ENCODE peak calls at places on chromosomes 5 and 9, in eight cellular contexts. I, X, C, K, T, E, L and B are unnamed samples.

GRCh38 chr5:138439537-138440225 is 824 bp downstream of the REEP2 start:
- DNase-seq in I (no peak), X (peak), C (peak), K (no peak), T (no peak), E (no peak), L (no peak), B (no peak)

GRCh38 chr5:76388791-76389512 is 14.1 kb upstream of the IQGAP2 start:
- DNase-seq in I (no peak), X (no peak), C (no peak), K (no peak), T (no peak), E (no peak), L (no peak), B (no peak)

GRCh38 chr5:154159343-154159742 is 31.2 kb upstream of the GALNT10 start:
- DNase-seq in I (no peak), X (no peak), C (peak), K (no peak), T (no peak), E (no peak), L (peak), B (no peak)

GRCh38 chr5:74286734-74287705 is 353.5 kb downstream of the ENC1 start:
- DNase-seq in I (no peak), X (no peak), C (no peak), K (no peak), T (no peak), E (no peak), L (no peak), B (no peak)

GRCh38 chr9:32427111-32427873 is 42.8 kb downstream of the ACO1 start:
- DNase-seq in I (no peak), X (no peak), C (peak), K (no peak), T (no peak), E (no peak), L (no peak), B (no peak)

GRCh38 chr5:173354645-173355044 is 26.4 kb upstream of the STC2 start:
- DNase-seq in I (no peak), X (no peak), C (no peak), K (no peak), T (no peak), E (no peak), L (no peak), B (no peak)

GRCh38 chr9:120845255-120845654 is 2.5 kb upstream of the PSMD5 start:
- DNase-seq in I (no peak), X (no peak), C (peak), K (no peak), T (no peak), E (no peak), L (no peak), B (no peak)

GRCh38 chr9:75803130-75803529 is 87.3 kb upstream of the PCSK5 start:
- DNase-seq in I (no peak), X (no peak), C (no peak), K (no peak), T (no peak), E (no peak), L (peak), B (no peak)

GRCh38 chr9:112355305-112355953 is 22.0 kb upstream of the PTBP3 start:
- DNase-seq in I (no peak), X (peak), C (no peak), K (no peak), T (no peak), E (no peak), L (no peak), B (no peak)

GRCh38 chr9:95570646-95571045 is 53.9 kb upstream of the PTCH1 start:
- DNase-seq in I (no peak), X (no peak), C (no peak), K (no peak), T (no peak), E (no peak), L (no peak), B (no peak)

GRCh38 chr9:27276182-27277030 is 20.5 kb downstream of the EQTN start:
- DNase-seq in I (peak), X (no peak), C (peak), K (no peak), T (no peak), E (peak), L (peak), B (no peak)

GRCh38 chr5:175728885-175729828 is 71.3 kb downstream of the HRH2 start:
- DNase-seq in I (peak), X (no peak), C (no peak), K (peak), T (no peak), E (no peak), L (no peak), B (no peak)

GRCh38 chr5:145101246-145101645 is 733.9 kb downstream of the PRELID2 start:
- DNase-seq in I (no peak), X (no peak), C (no peak), K (no peak), T (no peak), E (no peak), L (no peak), B (no peak)

GRCh38 chr5:43664641-43665040 is 61.7 kb downstream of the NNT start:
- DNase-seq in I (no peak), X (no peak), C (peak), K (no peak), T (no peak), E (no peak), L (no peak), B (no peak)

GRCh38 chr5:54844905-54845566 is 140.4 kb downstream of the ESM1 start:
- DNase-seq in I (peak), X (no peak), C (peak), K (no peak), T (no peak), E (peak), L (peak), B (no peak)

GRCh38 chr9:35910613-35911488 is 1.6 kb downstream of the SPAAR start:
- DNase-seq in I (no peak), X (no peak), C (peak), K (peak), T (no peak), E (no peak), L (peak), B (peak)

GRCh38 chr5:171166766-171167165 is 142.3 kb upstream of the TLX3 start:
- DNase-seq in I (no peak), X (no peak), C (no peak), K (no peak), T (no peak), E (no peak), L (no peak), B (no peak)

GRCh38 chr9:33202018-33202417 is 34.9 kb upstream of the B4GALT1 start:
- DNase-seq in I (no peak), X (no peak), C (no peak), K (no peak), T (no peak), E (no peak), L (no peak), B (no peak)

GRCh38 chr5:138968601-138969000 is 93.5 kb upstream of the LRRTM2 start:
- DNase-seq in I (no peak), X (no peak), C (no peak), K (no peak), T (peak), E (no peak), L (no peak), B (no peak)

GRCh38 chr5:151023651-151024050 is 3.3 kb downstream of the GPX3 start:
- DNase-seq in I (no peak), X (peak), C (no peak), K (no peak), T (peak), E (no peak), L (peak), B (no peak)

GRCh38 chr9:98056403-98057094 is at the start of gene NANS:
- DNase-seq in I (peak), X (peak), C (peak), K (peak), T (peak), E (peak), L (peak), B (peak)

GRCh38 chr9:98772364-98773155 is 23.8 kb downstream of the ANKS6 start:
- DNase-seq in I (no peak), X (no peak), C (no peak), K (no peak), T (no peak), E (no peak), L (no peak), B (no peak)

GRCh38 chr9:133795049-133795448 is 56.9 kb upstream of the SARDH start:
- DNase-seq in I (no peak), X (no peak), C (no peak), K (no peak), T (no peak), E (no peak), L (no peak), B (no peak)

GRCh38 chr5:122076669-122077450 is 1.2 kb downstream of the LOX start:
- DNase-seq in I (peak), X (peak), C (peak), K (peak), T (peak), E (no peak), L (peak), B (no peak)

GRCh38 chr5:122081541-122081940 is 3.5 kb upstream of the LOX start:
- DNase-seq in I (no peak), X (no peak), C (no peak), K (no peak), T (no peak), E (no peak), L (no peak), B (no peak)

GRCh38 chr5:122077451-122078115 is 476 bp downstream of the LOX start:
- DNase-seq in I (peak), X (peak), C (no peak), K (peak), T (no peak), E (no peak), L (peak), B (no peak)

GRCh38 chr5:122076023-122076422 is 2.0 kb downstream of the LOX start:
- DNase-seq in I (no peak), X (no peak), C (no peak), K (no peak), T (no peak), E (no peak), L (peak), B (no peak)

GRCh38 chr5:122078116-122078865 is at the start of gene LOX:
- DNase-seq in I (peak), X (peak), C (peak), K (peak), T (peak), E (peak), L (peak), B (no peak)
- H3K27ac ChIP-seq in I (no peak), X (peak), C (peak), K (no peak), T (peak), E (peak), L (peak), B (no peak)

GRCh38 chr9:128771094-128771721 is 519 bp downstream of the ZER1 start:
- DNase-seq in I (no peak), X (no peak), C (peak), K (no peak), T (no peak), E (no peak), L (peak), B (no peak)

GRCh38 chr9:128768581-128768980 is 3.1 kb downstream of the ZER1 start:
- DNase-seq in I (no peak), X (no peak), C (no peak), K (no peak), T (no peak), E (no peak), L (no peak), B (no peak)

GRCh38 chr9:128773049-128773448 is 1.3 kb upstream of the ZER1 start:
- DNase-seq in I (no peak), X (no peak), C (no peak), K (no peak), T (no peak), E (no peak), L (no peak), B (no peak)

GRCh38 chr9:128771745-128772519 is at the start of gene ZER1:
- DNase-seq in I (peak), X (peak), C (peak), K (peak), T (peak), E (peak), L (peak), B (peak)

DNA sequence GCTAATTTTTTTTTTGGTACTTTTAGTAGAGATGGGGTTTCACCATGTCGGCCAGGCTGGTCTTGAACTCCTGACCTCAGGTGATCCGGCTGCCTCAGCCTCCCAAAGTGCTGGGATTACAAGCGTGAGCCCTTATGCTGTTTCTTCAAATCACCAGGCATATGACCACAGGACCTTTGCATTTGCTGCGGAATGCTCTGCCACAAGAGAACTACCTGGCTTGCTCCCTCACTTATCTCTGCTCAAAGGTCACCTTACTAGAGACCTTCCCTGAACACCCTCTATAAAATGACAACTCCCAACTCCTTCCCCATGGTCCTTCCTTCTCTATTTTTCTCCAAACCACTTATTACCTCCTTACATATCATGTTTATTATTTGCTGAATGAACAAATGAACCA is 1.4 kb downstream of the ZER1 start:
- DNase-seq in I (no peak), X (no peak), C (no peak), K (no peak), T (no peak), E (no peak), L (no peak), B (no peak)
- H3K27ac ChIP-seq in I (no peak), X (no peak), C (no peak), K (no peak), T (no peak), E (no peak), L (peak), B (no peak)

GRCh38 chr5:153084476-153084875 is 406.0 kb upstream of the GRIA1 start:
- DNase-seq in I (no peak), X (no peak), C (no peak), K (no peak), T (no peak), E (no peak), L (peak), B (no peak)

GRCh38 chr5:153081385-153081784 is 409.1 kb upstream of the GRIA1 start:
- DNase-seq in I (no peak), X (no peak), C (no peak), K (no peak), T (no peak), E (no peak), L (peak), B (no peak)

GRCh38 chr5:153079396-153079795 is 411.1 kb upstream of the GRIA1 start:
- DNase-seq in I (no peak), X (no peak), C (no peak), K (no peak), T (no peak), E (no peak), L (peak), B (no peak)
- H3K27ac ChIP-seq in I (no peak), X (no peak), C (no peak), K (no peak), T (no peak), E (no peak), L (peak), B (no peak)

DNA sequence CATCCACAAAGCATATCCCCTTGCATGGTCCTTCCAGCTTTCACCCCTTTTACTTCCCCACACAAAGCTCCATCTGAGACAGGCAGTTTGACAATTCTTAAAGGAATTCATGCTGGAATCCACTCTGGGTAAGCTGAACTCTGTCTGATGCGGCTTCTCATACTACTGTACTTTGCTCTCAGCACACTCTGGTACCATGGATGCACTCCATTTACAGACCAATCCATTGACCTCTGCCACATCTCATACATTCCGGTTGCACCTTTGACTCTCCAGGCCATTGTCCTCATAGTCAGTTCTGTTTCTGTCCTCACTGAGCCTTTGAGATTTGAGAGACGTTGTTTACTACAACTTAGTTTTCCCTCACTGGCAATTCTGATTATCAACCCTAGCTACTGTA is 12.2 kb downstream of the SPATA9 start:
- DNase-seq in I (no peak), X (no peak), C (peak), K (no peak), T (no peak), E (no peak), L (no peak), B (no peak)
- H3K27ac ChIP-seq in I (no peak), X (peak), C (no peak), K (no peak), T (no peak), E (no peak), L (no peak), B (no peak)

GRCh38 chr5:57042524-57042931 is 90.6 kb upstream of the MIER3 start:
- DNase-seq in I (no peak), X (no peak), C (no peak), K (no peak), T (no peak), E (no peak), L (no peak), B (no peak)
- H3K27ac ChIP-seq in I (no peak), X (no peak), C (no peak), K (no peak), T (no peak), E (no peak), L (no peak), B (no peak)

GRCh38 chr9:124264812-124265211 is 7.1 kb downstream of the NEK6 start:
- DNase-seq in I (no peak), X (no peak), C (peak), K (no peak), T (no peak), E (no peak), L (no peak), B (no peak)

GRCh38 chr9:124268248-124268647 is 10.5 kb downstream of the NEK6 start:
- DNase-seq in I (no peak), X (no peak), C (no peak), K (no peak), T (no peak), E (no peak), L (no peak), B (no peak)

GRCh38 chr9:124266826-124267201 is 9.1 kb downstream of the NEK6 start:
- DNase-seq in I (no peak), X (no peak), C (no peak), K (no peak), T (no peak), E (no peak), L (no peak), B (no peak)

GRCh38 chr9:124267271-124267807 is 9.6 kb downstream of the NEK6 start:
- DNase-seq in I (no peak), X (no peak), C (peak), K (peak), T (peak), E (no peak), L (peak), B (no peak)

GRCh38 chr9:124266139-124266825 is 8.5 kb downstream of the NEK6 start:
- DNase-seq in I (no peak), X (no peak), C (peak), K (no peak), T (no peak), E (no peak), L (no peak), B (no peak)
- H3K27ac ChIP-seq in I (no peak), X (no peak), C (peak), K (no peak), T (peak), E (peak), L (peak), B (no peak)